ENCODE peak calls at places on chromosomes 16 and 17, in four cellular contexts. J is NCI-H187 treated with DMSO at 0.1 percent for 48 hours; D is activated naive CD8-positive, alpha-beta T cell treated with anti-CD3 and anti-CD28 coated beads, Interleukin-2, amount 10 ng/mL, durations not matched to agents 7 days and 5 days; S is colonic mucosa. B is an unnamed sample.

GRCh38 chr16:70523621-70524405 is at the start of gene SF3B3:
- DNase-seq in J (no peak), D (peak; percentile 81), S (peak; percentile 71), B (peak; percentile 74)

GRCh38 chr17:79414063-79414462 is 196.8 kb downstream of the RBFOX3 start:
- DNase-seq in J (no peak), D (no peak), S (no peak), B (no peak)

GRCh38 chr16:51640196-51640595 is 489.1 kb upstream of the SALL1 start:
- DNase-seq in J (no peak), D (no peak), S (no peak), B (no peak)

GRCh38 chr16:85462405-85463227 is 150.5 kb upstream of the GSE1 start:
- DNase-seq in J (peak; percentile 66), D (no peak), S (no peak), B (no peak)

GRCh38 chr16:19898924-19899604 is 14.4 kb upstream of the GPRC5B start:
- DNase-seq in J (no peak), D (no peak), S (peak; percentile 55), B (no peak)

GRCh38 chr17:57559634-57560387 is 185.3 kb downstream of the CCDC182 start:
- DNase-seq in J (no peak), D (no peak), S (no peak), B (no peak)

GRCh38 chr16:19168173-19169080 is at the start of gene SYT17:
- DNase-seq in J (no peak), D (no peak), S (peak; percentile 29), B (no peak)

GRCh38 chr16:35180970-35181369 is 1721.6 kb downstream of the TP53TG3F start:
- DNase-seq in J (no peak), D (no peak), S (no peak), B (no peak)

GRCh38 chr16:14109782-14110727 is 38.9 kb downstream of the MRTFB start:
- DNase-seq in J (no peak), D (no peak), S (no peak), B (no peak)

GRCh38 chr17:42112552-42113176 is at the start of gene DHX58:
- DNase-seq in J (peak; percentile 53), D (peak; percentile 75), S (peak; percentile 85), B (peak; percentile 58)

GRCh38 chr17:77882481-77883212 is 75.9 kb upstream of the TNRC6C start:
- DNase-seq in J (no peak), D (peak; percentile 81), S (peak; percentile 51), B (no peak)

GRCh38 chr17:13538841-13539411 is 62.8 kb downstream of the HS3ST3A1 start:
- DNase-seq in J (no peak), D (no peak), S (no peak), B (no peak)

GRCh38 chr16:2088759-2089358 is 41.1 kb downstream of the TSC2 start:
- DNase-seq in J (no peak), D (no peak), S (no peak), B (no peak)

GRCh38 chr16:72938426-72939164 is 109.3 kb downstream of the ZFHX3 start:
- DNase-seq in J (no peak), D (no peak), S (peak; percentile 61), B (no peak)

GRCh38 chr17:45907720-45908395 is 13.5 kb downstream of the MAPT start:
- DNase-seq in J (no peak), D (no peak), S (no peak), B (no peak)